ENCODE peak calls at places on chromosome 15, in seven cellular contexts. Q is NB4, Z is ovary, B is esophagus muscularis mucosa, G is suprapubic skin, V is A549, I is right lobe of liver. S is an unnamed sample.

GRCh38 chr15:76116138-76116885 is 56.5 kb downstream of the TMEM266 start:
- DNase-seq in Q (no peak), Z (no peak), B (no peak), G (no peak), V (no peak), I (no peak), S (no peak)

GRCh38 chr15:49235446-49236207 is 65.6 kb downstream of the GALK2 start:
- DNase-seq in Q (peak), Z (peak), B (no peak), G (no peak), V (peak), I (no peak), S (no peak)

GRCh38 chr15:78104566-78105500 is 12.5 kb downstream of the SH2D7 start:
- DNase-seq in Q (no peak), Z (no peak), B (no peak), G (no peak), V (no peak), I (no peak), S (no peak)

GRCh38 chr15:43977072-43977884 is 150.5 kb downstream of the WDR76 start:
- DNase-seq in Q (peak), Z (no peak), B (no peak), G (no peak), V (no peak), I (no peak), S (no peak)

GRCh38 chr15:69156726-69157381 is 3.6 kb upstream of the GLCE start:
- DNase-seq in Q (no peak), Z (no peak), B (no peak), G (no peak), V (no peak), I (no peak), S (no peak)

GRCh38 chr15:65771870-65772269 is 20.2 kb downstream of the DENND4A start:
- DNase-seq in Q (no peak), Z (no peak), B (no peak), G (no peak), V (no peak), I (no peak), S (no peak)

GRCh38 chr15:76197703-76198455 is 113.4 kb downstream of the ETFA start:
- DNase-seq in Q (no peak), Z (no peak), B (no peak), G (peak), V (no peak), I (no peak), S (no peak)

GRCh38 chr15:101239724-101240136 is 12.1 kb downstream of the CHSY1 start:
- DNase-seq in Q (peak), Z (no peak), B (no peak), G (no peak), V (no peak), I (no peak), S (no peak)

GRCh38 chr15:42158941-42159340 is 2.5 kb upstream of the PLA2G4F start:
- DNase-seq in Q (no peak), Z (no peak), B (no peak), G (peak), V (no peak), I (no peak), S (no peak)

GRCh38 chr15:101207867-101208288 is 44.0 kb downstream of the CHSY1 start:
- DNase-seq in Q (peak), Z (no peak), B (no peak), G (no peak), V (no peak), I (no peak), S (peak)

GRCh38 chr15:34023932-34024331 is 15.1 kb downstream of the AVEN start:
- DNase-seq in Q (no peak), Z (no peak), B (no peak), G (no peak), V (no peak), I (no peak), S (no peak)

GRCh38 chr15:77107531-77108355 is 36.8 kb upstream of the TSPAN3 start:
- DNase-seq in Q (peak), Z (peak), B (no peak), G (no peak), V (peak), I (no peak), S (no peak)

GRCh38 chr15:71366522-71366921 is 251.3 kb downstream of the THSD4 start:
- DNase-seq in Q (no peak), Z (no peak), B (no peak), G (no peak), V (no peak), I (no peak), S (no peak)

GRCh38 chr15:42832577-42832976 is 88.0 kb downstream of the TTBK2 start:
- DNase-seq in Q (no peak), Z (no peak), B (no peak), G (no peak), V (peak), I (no peak), S (no peak)

GRCh38 chr15:80977627-80978036 is 12.0 kb downstream of the MESD start:
- DNase-seq in Q (peak), Z (no peak), B (no peak), G (no peak), V (peak), I (no peak), S (peak)

GRCh38 chr15:94322141-94322540 is 90.8 kb downstream of the MCTP2 start:
- DNase-seq in Q (peak), Z (no peak), B (no peak), G (no peak), V (no peak), I (no peak), S (no peak)

GRCh38 chr15:70580286-70580685 is 183.1 kb downstream of the UACA start:
- DNase-seq in Q (no peak), Z (no peak), B (no peak), G (peak), V (no peak), I (no peak), S (no peak)

GRCh38 chr15:65824031-65824743 is 32.1 kb upstream of the DENND4A start:
- DNase-seq in Q (peak), Z (no peak), B (no peak), G (no peak), V (peak), I (no peak), S (peak)

GRCh38 chr15:74994685-74995084 is 678 bp upstream of the SCAMP5 start:
- DNase-seq in Q (no peak), Z (no peak), B (no peak), G (no peak), V (no peak), I (no peak), S (no peak)

GRCh38 chr15:74995779-74996765 is 709 bp downstream of the SCAMP5 start:
- DNase-seq in Q (no peak), Z (peak), B (no peak), G (no peak), V (no peak), I (peak), S (no peak)

GRCh38 chr15:74994236-74994635 is 1.1 kb upstream of the SCAMP5 start:
- DNase-seq in Q (no peak), Z (no peak), B (no peak), G (no peak), V (no peak), I (no peak), S (no peak)

GRCh38 chr15:74997161-74997942 is 2.0 kb downstream of the SCAMP5 start:
- DNase-seq in Q (no peak), Z (no peak), B (no peak), G (no peak), V (no peak), I (no peak), S (no peak)

GRCh38 chr15:74995182-74995778 is at the start of gene SCAMP5:
- DNase-seq in Q (peak), Z (peak), B (peak), G (peak), V (peak), I (peak), S (peak)
- TF ChIP-seq POLR2A in Q (no peak), Z (no peak), B (no peak), G (no peak), V (peak), I (peak), S (no peak)

GRCh38 chr15:59290311-59291213 is 82.1 kb downstream of the MYO1E start:
- DNase-seq in Q (no peak), Z (no peak), B (no peak), G (no peak), V (no peak), I (no peak), S (no peak)
- TF ChIP-seq CTCF in Q (no peak), Z (no peak), B (no peak), G (no peak), V (no peak), I (no peak), S (no peak)

GRCh38 chr15:97652041-97652440 is 308.5 kb upstream of the ARRDC4 start:
- DNase-seq in Q (no peak), Z (no peak), B (no peak), G (no peak), V (no peak), I (no peak), S (no peak)
- H3K4me3 ChIP-seq in Q (no peak), Z (no peak), B (peak), G (no peak), V (no peak), I (no peak), S (no peak)

GRCh38 chr15:90351479-90352108 is 490 bp upstream of the ZNF774 start:
- DNase-seq in Q (no peak), Z (no peak), B (no peak), G (no peak), V (no peak), I (no peak), S (no peak)

GRCh38 chr15:90348456-90348855 is 3.6 kb upstream of the ZNF774 start:
- DNase-seq in Q (no peak), Z (no peak), B (no peak), G (no peak), V (no peak), I (no peak), S (no peak)

GRCh38 chr15:90354986-90355385 is 2.9 kb downstream of the ZNF774 start:
- DNase-seq in Q (no peak), Z (no peak), B (no peak), G (no peak), V (no peak), I (no peak), S (no peak)

GRCh38 chr15:90349072-90349471 is 3.0 kb upstream of the ZNF774 start:
- DNase-seq in Q (no peak), Z (no peak), B (no peak), G (no peak), V (no peak), I (no peak), S (no peak)

DNA sequence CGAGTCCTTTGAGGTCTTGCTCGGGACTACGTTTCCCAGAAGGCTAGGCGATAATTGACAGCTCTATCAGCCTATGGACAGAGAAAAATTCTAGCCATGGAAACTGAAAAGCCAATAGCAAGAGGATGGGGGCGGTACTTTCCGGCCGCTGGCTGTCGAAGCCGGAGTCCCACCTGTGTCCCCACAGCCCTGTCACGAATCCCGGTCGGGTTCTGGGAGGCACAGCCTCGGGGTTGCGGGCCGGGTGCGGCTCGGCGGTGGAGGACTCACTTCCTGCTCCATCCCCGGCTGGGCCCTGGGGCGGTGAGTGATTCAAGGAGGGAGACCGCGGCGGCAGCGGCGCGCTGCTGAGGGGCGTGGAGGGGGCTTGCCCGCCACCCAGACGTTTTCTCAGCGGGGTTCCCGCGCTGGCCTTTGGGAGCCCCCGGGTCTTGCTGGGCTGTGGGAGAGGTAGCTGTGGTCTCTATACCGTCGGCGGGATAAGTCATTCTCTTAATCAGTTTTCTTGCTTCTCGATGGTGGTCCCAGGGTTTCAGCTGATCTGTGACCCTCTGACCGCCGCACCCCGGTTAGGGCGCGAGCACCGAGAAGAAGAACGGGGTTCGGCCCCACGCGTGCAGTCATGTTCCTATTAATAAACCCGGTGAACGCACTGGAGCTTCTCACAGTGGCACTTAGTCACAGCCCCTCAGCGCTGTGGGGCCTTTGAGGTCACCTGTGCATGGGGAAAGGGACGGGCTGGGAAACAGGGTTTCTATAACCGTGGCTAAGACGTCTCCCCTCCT is at the start of gene ZNF774:
- DNase-seq in Q (peak), Z (peak), B (peak), G (peak), V (peak), I (peak), S (peak)
- TF ChIP-seq POLR2A in Q (peak), Z (no peak), B (peak), G (no peak), V (peak), I (peak), S (no peak)

DNA sequence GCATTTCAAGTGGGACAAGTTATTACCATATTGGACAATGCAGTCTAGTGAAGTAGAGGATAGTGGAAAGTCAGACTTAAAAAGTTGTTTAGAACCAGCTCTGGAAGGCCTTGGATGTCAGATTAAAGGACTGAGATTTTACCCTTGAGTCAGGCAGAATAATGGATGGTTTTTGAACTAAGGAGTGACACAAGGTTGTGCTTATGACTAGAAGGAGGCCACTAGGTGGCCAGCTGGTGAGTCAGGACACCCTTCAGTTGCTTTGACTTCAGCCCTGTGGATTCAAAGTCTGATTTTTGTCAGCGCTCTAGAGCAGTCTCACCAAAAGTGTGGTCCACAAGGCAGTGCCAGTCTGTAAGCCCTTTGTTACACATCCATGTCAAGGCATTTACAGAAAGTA is 3.8 kb upstream of the GABPB1 start:
- DNase-seq in Q (peak), Z (no peak), B (no peak), G (no peak), V (peak), I (no peak), S (no peak)
- TF ChIP-seq CTCF in Q (peak), Z (no peak), B (no peak), G (no peak), V (peak), I (peak), S (no peak)

GRCh38 chr15:52806284-52806655 is 16.1 kb upstream of the ONECUT1 start:
- DNase-seq in Q (no peak), Z (no peak), B (no peak), G (no peak), V (no peak), I (peak), S (no peak)
- H3K4me3 ChIP-seq in Q (no peak), Z (no peak), B (peak), G (peak), V (no peak), I (peak), S (no peak)

GRCh38 chr15:85580914-85581313 is 200.5 kb downstream of the AKAP13 start:
- DNase-seq in Q (no peak), Z (no peak), B (no peak), G (no peak), V (peak), I (no peak), S (no peak)
- TF ChIP-seq POLR2A in Q (no peak), Z (no peak), B (no peak), G (no peak), V (no peak), I (no peak), S (no peak)

DNA sequence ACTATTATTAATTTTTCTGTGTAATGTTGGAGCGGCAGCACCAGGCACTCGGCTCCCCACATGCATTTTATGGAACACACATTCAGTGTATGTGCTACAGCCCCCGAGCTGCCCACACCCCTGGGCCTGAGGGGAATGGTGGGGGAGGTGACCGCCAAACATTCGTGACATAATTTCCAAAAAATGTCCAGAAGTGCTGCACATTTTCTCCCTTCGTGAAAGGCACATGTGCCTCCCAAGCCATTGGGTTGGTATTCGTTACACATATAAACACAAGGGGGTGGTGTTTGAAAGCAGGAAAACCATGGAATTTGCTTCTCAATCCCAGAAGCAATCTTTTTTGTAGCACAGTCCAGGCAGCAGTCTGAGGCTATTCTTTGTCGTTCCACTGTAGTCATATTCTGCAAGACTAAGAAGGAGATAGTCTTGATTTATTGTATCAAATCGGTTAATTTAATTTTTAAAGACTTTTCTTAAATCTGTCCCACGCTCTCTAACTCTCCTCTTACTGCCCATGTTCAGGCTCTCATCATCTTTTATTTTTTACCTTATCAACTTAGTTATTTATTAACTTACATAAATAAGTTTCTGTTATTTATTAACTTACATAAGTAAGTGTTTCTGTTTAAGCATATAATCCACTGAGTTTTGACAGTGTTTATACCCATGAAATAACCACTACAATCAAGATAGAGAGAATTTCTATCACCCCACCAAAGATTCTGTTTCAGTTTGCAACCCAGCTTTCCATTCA is 39.2 kb upstream of the POLR2M start:
- DNase-seq in Q (no peak), Z (no peak), B (peak), G (no peak), V (peak), I (no peak), S (no peak)
- TF ChIP-seq CTCF in Q (no peak), Z (peak), B (peak), G (no peak), V (peak), I (peak), S (no peak)

GRCh38 chr15:96329403-96329981 is 1.0 kb upstream of the NR2F2 start:
- DNase-seq in Q (no peak), Z (peak), B (no peak), G (no peak), V (peak), I (peak), S (no peak)
- H3K4me3 ChIP-seq in Q (peak), Z (peak), B (peak), G (peak), V (peak), I (peak), S (no peak)